ENCODE peak calls at places on chromosome 10, in six cellular contexts. F is neuronal stem cell, Z is IMR-90, A is H9, X is trophoblast cell, H is H1. C is an unnamed sample.

GRCh38 chr10:79081353-79082034 is 12.7 kb downstream of the ZMIZ1 start:
- DNase-seq in F (no peak), X (no peak), H (no peak), Z (peak; percentile 96), A (no peak), C (peak; percentile 94)

GRCh38 chr10:133278577-133279265 is 2.1 kb upstream of the ADAM8 start:
- DNase-seq in Z (peak; percentile 49), H (no peak), X (peak; percentile 99), A (no peak), F (no peak), C (peak; percentile 67)

GRCh38 chr10:13905281-13905680 is 318.5 kb downstream of the PRPF18 start:
- DNase-seq in H (no peak), F (no peak), X (no peak), A (no peak), Z (no peak), C (no peak)

GRCh38 chr10:119237722-119238436 is 30.5 kb downstream of the GRK5 start:
- DNase-seq in A (no peak), F (no peak), H (no peak), Z (peak; percentile 52), X (no peak), C (peak; percentile 93)

GRCh38 chr10:74502963-74503608 is 323.3 kb upstream of the KAT6B start:
- DNase-seq in Z (peak; percentile 86), H (no peak), X (no peak), F (no peak), A (no peak), C (peak; percentile 82)

GRCh38 chr10:80415734-80416281 is 7.5 kb downstream of the PRXL2A start:
- DNase-seq in H (no peak), Z (no peak), A (no peak), F (no peak), X (no peak), C (peak; percentile 34)

GRCh38 chr10:103884681-103885139 is 29.3 kb upstream of the SH3PXD2A start:
- DNase-seq in X (peak; percentile 67), F (peak; percentile 46), A (peak; percentile 65), H (peak; percentile 61), Z (peak; percentile 60), C (peak; percentile 76)

GRCh38 chr10:126781817-126782216 is 111.3 kb upstream of the C10orf90 start:
- DNase-seq in Z (no peak), F (no peak), A (no peak), X (no peak), H (no peak), C (no peak)

GRCh38 chr10:72186633-72187330 is 29.0 kb upstream of the ANAPC16 start:
- DNase-seq in A (no peak), F (no peak), X (no peak), H (no peak), Z (peak; percentile 41), C (peak; percentile 75)

GRCh38 chr10:14200645-14201534 is 129.8 kb downstream of the FRMD4A start:
- DNase-seq in X (peak; percentile 10), H (peak; percentile 92), Z (peak; percentile 9), A (peak; percentile 84), F (no peak), C (no peak)

GRCh38 chr10:88497878-88498277 is 85.2 kb downstream of the RNLS start:
- DNase-seq in Z (no peak), H (no peak), A (no peak), F (no peak), X (no peak), C (no peak)

GRCh38 chr10:84075226-84076046 is 63.9 kb upstream of the GHITM start:
- DNase-seq in Z (no peak), F (no peak), H (no peak), X (no peak), A (no peak), C (no peak)

GRCh38 chr10:129872001-129872400 is 92.1 kb downstream of the EBF3 start:
- DNase-seq in X (no peak), Z (no peak), H (no peak), F (no peak), A (no peak), C (no peak)

GRCh38 chr10:71933651-71934050 is 30.5 kb upstream of the CHST3 start:
- DNase-seq in X (no peak), Z (no peak), H (no peak), A (no peak), F (no peak), C (no peak)

GRCh38 chr10:95196053-95196452 is 2.0 kb downstream of the ACSM6 start:
- DNase-seq in X (no peak), Z (peak; percentile 12), F (peak; percentile 12), A (peak; percentile 64), H (no peak), C (no peak)

GRCh38 chr10:3992374-3993178 is 207.6 kb upstream of the KLF6 start:
- DNase-seq in F (peak; percentile 20), Z (no peak), X (peak; percentile 74), A (no peak), H (no peak), C (no peak)

GRCh38 chr10:51910189-51910588 is 210.8 kb upstream of the CSTF2T start:
- DNase-seq in X (no peak), A (peak; percentile 64), H (no peak), Z (peak; percentile 12), F (no peak), C (no peak)

GRCh38 chr10:121831777-121832176 is 96.1 kb downstream of the ATE1 start:
- DNase-seq in Z (peak; percentile 4), A (no peak), X (no peak), H (no peak), F (no peak), C (no peak)

GRCh38 chr10:15353471-15353870 is 17.6 kb downstream of the FAM171A1 start:
- DNase-seq in Z (no peak), X (no peak), F (no peak), H (no peak), A (no peak), C (no peak)

GRCh38 chr10:27104919-27105318 is 4.6 kb upstream of the ANKRD26 start:
- DNase-seq in X (no peak), F (no peak), A (no peak), Z (no peak), H (no peak), C (no peak)

GRCh38 chr10:128210215-128211063 is 84.2 kb upstream of the MKI67 start:
- DNase-seq in X (peak; percentile 11), F (peak; percentile 40), Z (no peak), A (peak; percentile 71), H (peak; percentile 88), C (peak; percentile 39)

GRCh38 chr10:73577788-73578187 is 13.4 kb downstream of the USP54 start:
- DNase-seq in H (no peak), A (no peak), Z (peak; percentile 59), F (no peak), X (peak; percentile 72), C (no peak)

GRCh38 chr10:43126759-43127424 is 11.4 kb upstream of the CSGALNACT2 start:
- DNase-seq in Z (no peak), A (peak; percentile 17), H (peak; percentile 39), X (no peak), F (no peak), C (no peak)

GRCh38 chr10:133226251-133226808 is 3.7 kb upstream of the UTF1 start:
- DNase-seq in F (no peak), Z (no peak), X (no peak), A (no peak), H (no peak), C (no peak)

GRCh38 chr10:21727452-21728168 is 193.6 kb downstream of the MLLT10 start:
- DNase-seq in F (no peak), X (peak; percentile 41), A (no peak), H (no peak), Z (no peak), C (peak; percentile 15)

DNA sequence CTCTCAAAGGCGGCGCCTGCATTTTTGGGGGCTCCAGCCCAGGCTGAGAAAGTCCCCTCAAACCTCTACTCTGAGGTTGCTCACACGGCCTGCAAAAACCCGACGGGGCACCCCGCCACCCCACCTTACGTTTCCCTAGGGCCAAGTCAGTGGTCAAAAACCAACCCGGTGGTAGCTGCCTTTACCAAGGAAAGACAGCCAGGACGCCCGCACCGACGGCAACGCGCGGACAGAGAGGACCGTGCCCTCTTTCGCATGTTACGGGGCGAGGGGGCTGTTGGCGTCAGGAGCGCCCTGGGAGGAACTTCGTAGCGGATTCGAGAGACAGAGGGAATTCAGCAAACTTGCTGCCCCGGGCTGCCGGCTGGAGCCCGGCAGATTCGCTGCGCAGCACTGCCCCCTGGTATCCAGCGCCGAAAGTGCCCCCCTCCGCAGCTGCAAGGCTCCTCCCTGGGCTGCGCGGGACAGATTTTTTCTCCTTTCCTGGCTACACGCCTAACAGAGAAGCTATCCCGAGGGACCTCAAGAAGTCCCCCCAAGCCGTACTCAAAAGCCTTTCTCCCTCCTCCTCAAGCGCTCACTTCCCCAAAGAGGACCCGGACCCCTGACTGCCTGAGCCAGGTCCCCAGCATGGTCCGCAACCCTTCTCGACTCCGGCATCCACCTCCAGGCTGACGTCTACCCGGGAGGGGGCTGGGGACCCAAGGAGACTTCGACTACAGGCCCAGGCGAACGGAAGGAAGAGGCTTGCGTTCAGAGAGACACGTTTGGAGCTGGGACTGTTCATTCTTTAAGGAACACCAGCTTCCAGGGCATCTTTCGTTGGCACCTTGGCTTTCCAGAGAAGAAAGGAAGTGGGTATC is 27.7 kb upstream of the VAX1 start:
- DNase-seq in Z (peak; percentile 33), H (peak; percentile 87), F (peak; percentile 75), A (peak; percentile 88), X (peak; percentile 20), C (peak; percentile 51)
- H3K27me3 ChIP-seq in Z (peaks cover 93% of the 10 kb centered on the region), H (peaks cover 92% of the 10 kb centered on the region), F (peaks cover 44% of the 10 kb centered on the region), A (peaks cover 88% of the 10 kb centered on the region), X (peaks cover 74% of the 10 kb centered on the region), C (peaks cover 97% of the 10 kb centered on the region)

DNA sequence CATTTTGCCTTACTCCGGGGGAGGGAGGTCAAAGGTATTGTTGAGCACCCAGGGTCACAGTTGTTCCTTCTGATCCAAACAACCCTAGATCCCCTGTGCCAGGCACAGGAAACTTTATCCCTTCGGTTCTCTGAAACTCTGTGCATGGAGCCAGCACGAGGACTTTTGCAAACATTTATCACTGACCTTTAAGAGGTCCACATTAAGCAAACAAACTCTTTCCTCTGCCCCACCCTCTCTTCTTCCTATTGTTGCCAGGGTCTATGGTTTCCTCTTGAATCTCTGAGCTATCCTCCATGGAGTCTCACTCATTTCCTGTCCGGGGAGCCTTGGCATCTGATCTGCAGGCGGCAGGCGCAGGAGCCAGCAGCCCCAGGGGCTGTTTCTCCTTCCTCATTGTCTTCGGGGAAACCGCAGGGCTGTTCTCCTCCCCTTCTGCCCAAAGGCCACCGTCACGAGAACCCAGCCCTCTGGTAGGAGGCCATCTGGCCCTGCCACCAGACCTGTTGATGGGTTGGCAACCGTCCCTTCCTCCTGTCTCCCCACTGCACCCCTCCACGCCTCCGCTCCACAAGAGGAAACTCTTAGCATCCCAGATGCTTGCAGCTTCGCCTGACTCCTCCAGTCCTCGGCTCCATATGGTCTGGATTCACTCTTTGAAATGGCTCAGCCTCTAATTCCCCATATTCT is 327.3 kb upstream of the NRP1 start:
- DNase-seq in A (no peak), F (no peak), Z (no peak), X (peak; percentile 1), H (no peak), C (no peak)
- H4K91ac ChIP-seq in A (no peak overlapping the region), F (no peak overlapping the region), Z (no peak overlapping the region), X (no peak overlapping the region), H (no peak overlapping the region), C (no peak overlapping the region)

DNA sequence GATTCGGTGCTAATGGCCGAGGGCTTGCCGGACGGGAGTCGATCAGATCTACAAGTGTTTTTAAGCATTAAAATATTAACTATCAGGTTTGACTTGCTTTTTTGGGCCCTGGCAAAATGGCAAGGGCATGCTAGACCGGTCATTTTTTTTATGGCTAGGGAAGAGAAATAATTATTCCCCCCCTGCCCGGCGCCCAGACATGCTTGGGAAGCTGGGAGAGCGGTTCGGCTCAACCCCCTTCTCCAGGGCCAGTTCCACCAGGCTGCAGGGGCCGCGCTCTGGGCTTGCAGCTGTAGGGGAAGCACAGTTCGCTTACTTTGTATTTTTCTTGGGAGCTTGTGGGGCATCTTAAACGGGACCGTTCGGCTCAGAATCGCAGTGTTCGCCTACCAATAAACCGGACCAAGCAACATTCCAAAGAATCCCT is 3.0 kb downstream of the TCF7L2 start:
- DNase-seq in F (no peak), Z (peak; percentile 37), H (no peak), A (no peak), X (no peak), C (peak; percentile 56)
- H2BK120ac ChIP-seq in F (peak overlapping the region; percentile 44), Z (peak overlapping the region; percentile 78), H (no peak overlapping the region), A (no peak overlapping the region), X (peak overlapping the region; percentile 38), C (peak overlapping the region; percentile 90)

GRCh38 chr10:99234067-99234738 is 1.4 kb downstream of the HPSE2 start:
- DNase-seq in F (no peak), X (peak; percentile 18), Z (peak; percentile 31), H (peak; percentile 72), A (peak; percentile 64), C (peak; percentile 77)
- H3K27me3 ChIP-seq in F (no peaks in the 10 kb centered on the region), X (peaks cover 61% of the 10 kb centered on the region), Z (peaks cover 61% of the 10 kb centered on the region), H (peaks cover 65% of the 10 kb centered on the region), A (peaks cover 54% of the 10 kb centered on the region), C (peaks cover 85% of the 10 kb centered on the region)

C was measured in mesenchymal stem cell.